ENCODE peak calls at places on chromosome 13, in five cellular contexts. W is stimulated activated CD4-positive, alpha-beta T cell treated with anti-CD3 and anti-CD28 coated beads, Interleukin-12 subunit alpha, Interleukin-12 subunit beta, amount 100 ng/mL, for 48 hours; S is heart left ventricle; F is heart right ventricle; Y is NCI-H1092 treated with DMSO at 0.1 percent for 48 hours. A is an unnamed sample.

GRCh38 chr13:39956036-39956435 is 300.6 kb downstream of the COG6 start:
- DNase-seq in W (no peak), S (no peak), F (no peak), Y (no peak), A (no peak)

GRCh38 chr13:36341718-36342117 is 4.5 kb downstream of the SPART start:
- DNase-seq in W (no peak), S (no peak), F (no peak), Y (no peak), A (no peak)

GRCh38 chr13:90103099-90103784 is 1244.2 kb upstream of the MIR17HG start:
- DNase-seq in W (no peak), S (no peak), F (no peak), Y (no peak), A (no peak)

GRCh38 chr13:107882708-107883560 is 332.4 kb downstream of the LIG4 start:
- DNase-seq in W (no peak), S (no peak), F (no peak), Y (no peak), A (no peak)

GRCh38 chr13:106417467-106418110 is 117.9 kb downstream of the EFNB2 start:
- DNase-seq in W (no peak), S (no peak), F (no peak), Y (no peak), A (no peak)

GRCh38 chr13:71674776-71675352 is 192.1 kb downstream of the DACH1 start:
- DNase-seq in W (no peak), S (no peak), F (no peak), Y (no peak), A (no peak)

GRCh38 chr13:106048386-106048785 is 487.1 kb downstream of the EFNB2 start:
- DNase-seq in W (no peak), S (no peak), F (no peak), Y (no peak), A (no peak)

GRCh38 chr13:99004931-99005330 is 27.1 kb upstream of the DOCK9 start:
- DNase-seq in W (no peak), S (no peak), F (no peak), Y (no peak), A (no peak)

GRCh38 chr13:100597253-100597652 is 8.7 kb upstream of the GGACT start:
- DNase-seq in W (no peak), S (no peak), F (no peak), Y (no peak), A (no peak)

GRCh38 chr13:77544365-77544764 is 8.9 kb downstream of the SCEL start:
- DNase-seq in W (no peak), S (peak; percentile 79), F (peak; percentile 84), Y (no peak), A (no peak)

GRCh38 chr13:71661921-71662320 is 205.1 kb downstream of the DACH1 start:
- DNase-seq in W (no peak), S (no peak), F (no peak), Y (peak; percentile 43), A (no peak)

GRCh38 chr13:75587679-75588078 is 38.1 kb downstream of the UCHL3 start:
- DNase-seq in W (no peak), S (no peak), F (no peak), Y (no peak), A (no peak)

GRCh38 chr13:24644051-24644450 is 36.2 kb upstream of the ATP12A start:
- DNase-seq in W (no peak), S (no peak), F (no peak), Y (no peak), A (no peak)

GRCh38 chr13:48902421-48902820 is 73.3 kb upstream of the FNDC3A start:
- DNase-seq in W (no peak), S (no peak), F (no peak), Y (no peak), A (no peak)

GRCh38 chr13:47250141-47250540 is 353.3 kb upstream of the HTR2A start:
- DNase-seq in W (no peak), S (no peak), F (no peak), Y (no peak), A (no peak)

GRCh38 chr13:111862836-111863815 is 203.8 kb upstream of the SOX1 start:
- DNase-seq in W (no peak), S (no peak), F (no peak), Y (no peak), A (no peak)

GRCh38 chr13:38582133-38582532 is 104.7 kb upstream of the FREM2 start:
- DNase-seq in W (no peak), S (no peak), F (peak; percentile 15), Y (peak; percentile 86), A (peak; percentile 42)